ENCODE peak calls at places on chromosomes 1 and 21, in four cellular contexts. One of them, this sample, is unnamed.

GRCh38 chr1:182198006-182198605 is 136.6 kb upstream of the ZNF648 start:
- DNase-seq in brain microvascular endothelial cell: no peak
- DNase-seq in AG09309: no peak
- DNase-seq in WTC11: no peak
- DNase-seq in this sample: no peak

GRCh38 chr1:35506960-35507901 is 50.0 kb downstream of the KIAA0319L start:
- DNase-seq in brain microvascular endothelial cell: no peak
- DNase-seq in AG09309: no peak
- DNase-seq in WTC11: no peak
- DNase-seq in this sample: no peak

GRCh38 chr1:59903136-59903754 is 23.3 kb downstream of the CYP2J2 start:
- DNase-seq in brain microvascular endothelial cell: peak
- DNase-seq in AG09309: no peak
- DNase-seq in WTC11: peak
- DNase-seq in this sample: no peak

GRCh38 chr1:241323510-241323909 is 33.5 kb downstream of the RGS7 start:
- DNase-seq in brain microvascular endothelial cell: peak
- DNase-seq in AG09309: no peak
- DNase-seq in WTC11: peak
- DNase-seq in this sample: no peak

GRCh38 chr1:159867322-159868064 is 5.0 kb upstream of the VSIG8 start:
- DNase-seq in brain microvascular endothelial cell: no peak
- DNase-seq in AG09309: no peak
- DNase-seq in WTC11: peak
- DNase-seq in this sample: no peak

GRCh38 chr1:33957854-33958253 is 94.0 kb downstream of the HMGB4 start:
- DNase-seq in brain microvascular endothelial cell: no peak
- DNase-seq in AG09309: no peak
- DNase-seq in WTC11: no peak
- DNase-seq in this sample: no peak

GRCh38 chr1:26827663-26828062 is 1.2 kb downstream of the ZDHHC18 start:
- DNase-seq in brain microvascular endothelial cell: no peak
- DNase-seq in AG09309: no peak
- DNase-seq in WTC11: peak
- DNase-seq in this sample: no peak

GRCh38 chr1:193700710-193701355 is 514.4 kb upstream of the B3GALT2 start:
- DNase-seq in brain microvascular endothelial cell: peak
- DNase-seq in AG09309: no peak
- DNase-seq in WTC11: no peak
- DNase-seq in this sample: no peak

GRCh38 chr21:32315511-32316362 is 17.1 kb downstream of the MRAP start:
- DNase-seq in brain microvascular endothelial cell: no peak
- DNase-seq in AG09309: no peak
- DNase-seq in WTC11: no peak
- DNase-seq in this sample: no peak

GRCh38 chr1:202291961-202292712 is 49.6 kb downstream of the UBE2T start:
- DNase-seq in brain microvascular endothelial cell: peak
- DNase-seq in AG09309: peak
- DNase-seq in WTC11: no peak
- DNase-seq in this sample: no peak

GRCh38 chr1:167103236-167103894 is 9.5 kb downstream of the STYXL2 start:
- DNase-seq in brain microvascular endothelial cell: no peak
- DNase-seq in AG09309: no peak
- DNase-seq in WTC11: no peak
- DNase-seq in this sample: no peak

GRCh38 chr1:110620686-110621085 is 14.5 kb upstream of the KCNA2 start:
- DNase-seq in brain microvascular endothelial cell: no peak
- DNase-seq in AG09309: no peak
- DNase-seq in WTC11: no peak
- DNase-seq in this sample: no peak

GRCh38 chr1:167332503-167332902 is 111.8 kb downstream of the POU2F1 start:
- DNase-seq in brain microvascular endothelial cell: no peak
- DNase-seq in AG09309: no peak
- DNase-seq in WTC11: no peak
- DNase-seq in this sample: no peak

GRCh38 chr1:99198377-99198776 is 65.9 kb upstream of the PLPPR4 start:
- DNase-seq in brain microvascular endothelial cell: no peak
- DNase-seq in AG09309: no peak
- DNase-seq in WTC11: no peak
- DNase-seq in this sample: no peak

GRCh38 chr1:145918992-145919939 is 749 bp upstream of the PEX11B start:
- DNase-seq in brain microvascular endothelial cell: peak
- DNase-seq in AG09309: no peak
- DNase-seq in WTC11: peak
- DNase-seq in this sample: no peak

GRCh38 chr21:32626633-32627196 is 14.5 kb upstream of the CFAP298 start:
- DNase-seq in brain microvascular endothelial cell: peak
- DNase-seq in AG09309: peak
- DNase-seq in WTC11: no peak
- DNase-seq in this sample: no peak

GRCh38 chr1:162327144-162327790 is 49.4 kb downstream of the SPATA46 start:
- DNase-seq in brain microvascular endothelial cell: no peak
- DNase-seq in AG09309: no peak
- DNase-seq in WTC11: no peak
- DNase-seq in this sample: no peak

GRCh38 chr1:40232444-40232843 is 15.3 kb upstream of the TMCO2 start:
- DNase-seq in brain microvascular endothelial cell: no peak
- DNase-seq in AG09309: no peak
- DNase-seq in WTC11: no peak
- DNase-seq in this sample: no peak

GRCh38 chr1:28122183-28122582 is 33.8 kb upstream of the EYA3 start:
- DNase-seq in brain microvascular endothelial cell: peak
- DNase-seq in AG09309: no peak
- DNase-seq in WTC11: no peak
- DNase-seq in this sample: no peak

GRCh38 chr1:106975944-106976343 is 80.5 kb upstream of the PRMT6 start:
- DNase-seq in brain microvascular endothelial cell: no peak
- DNase-seq in AG09309: no peak
- DNase-seq in WTC11: no peak
- DNase-seq in this sample: no peak
- TF ChIP-seq CTCF in brain microvascular endothelial cell: peak
- TF ChIP-seq CTCF in AG09309: peak
- TF ChIP-seq CTCF in WTC11: no peak
- TF ChIP-seq CTCF in this sample: no peak

GRCh38 chr1:67261646-67262045 is 46.0 kb upstream of the IL12RB2 start:
- DNase-seq in brain microvascular endothelial cell: no peak
- DNase-seq in AG09309: no peak
- DNase-seq in WTC11: peak
- DNase-seq in this sample: no peak
- TF ChIP-seq CTCF in brain microvascular endothelial cell: peak
- TF ChIP-seq CTCF in AG09309: no peak
- TF ChIP-seq CTCF in WTC11: no peak
- TF ChIP-seq CTCF in this sample: no peak

GRCh38 chr1:77829851-77830250 is 50.4 kb downstream of the MIGA1 start:
- DNase-seq in brain microvascular endothelial cell: no peak
- DNase-seq in AG09309: no peak
- DNase-seq in WTC11: no peak
- DNase-seq in this sample: no peak

GRCh38 chr1:77824083-77824482 is 44.6 kb downstream of the MIGA1 start:
- DNase-seq in brain microvascular endothelial cell: peak
- DNase-seq in AG09309: no peak
- DNase-seq in WTC11: no peak
- DNase-seq in this sample: no peak

GRCh38 chr1:77828098-77828497 is 48.6 kb downstream of the MIGA1 start:
- DNase-seq in brain microvascular endothelial cell: no peak
- DNase-seq in AG09309: no peak
- DNase-seq in WTC11: no peak
- DNase-seq in this sample: no peak

GRCh38 chr1:77824694-77825355 is 45.4 kb downstream of the MIGA1 start:
- DNase-seq in brain microvascular endothelial cell: no peak
- DNase-seq in AG09309: no peak
- DNase-seq in WTC11: no peak
- DNase-seq in this sample: no peak

GRCh38 chr1:77825356-77825709 is 45.9 kb downstream of the MIGA1 start:
- DNase-seq in brain microvascular endothelial cell: peak
- DNase-seq in AG09309: peak
- DNase-seq in WTC11: no peak
- DNase-seq in this sample: no peak
- TF ChIP-seq CTCF in brain microvascular endothelial cell: peak
- TF ChIP-seq CTCF in AG09309: peak
- TF ChIP-seq CTCF in WTC11: no peak
- TF ChIP-seq CTCF in this sample: peak

DNA sequence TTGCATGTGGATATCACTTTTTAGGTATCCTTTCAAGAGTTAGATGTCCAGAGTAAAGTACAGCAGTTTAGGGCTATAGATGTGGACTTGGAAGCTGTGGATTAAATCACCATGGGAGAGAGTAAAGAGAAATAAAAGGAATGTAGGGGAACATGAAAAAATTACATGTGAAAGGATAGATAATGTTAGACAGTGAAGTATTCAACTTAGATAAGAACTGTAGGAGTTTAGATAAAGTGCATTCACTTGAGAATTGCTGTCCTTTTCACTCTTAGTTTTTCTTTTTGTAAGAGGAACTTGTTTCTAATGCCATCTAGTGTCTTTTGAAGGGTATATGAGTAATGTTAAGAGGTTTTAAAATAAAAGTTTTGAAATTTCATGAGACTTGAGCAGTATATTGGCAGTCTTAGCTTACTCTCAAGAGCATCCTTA is 40.1 kb downstream of the MAST2 start:
- DNase-seq in brain microvascular endothelial cell: no peak
- DNase-seq in AG09309: peak
- DNase-seq in WTC11: no peak
- DNase-seq in this sample: no peak
- TF ChIP-seq CTCF in brain microvascular endothelial cell: no peak
- TF ChIP-seq CTCF in AG09309: peak
- TF ChIP-seq CTCF in WTC11: no peak
- TF ChIP-seq CTCF in this sample: peak

This sample was measured in osteocyte.